ENCODE peak calls at places on chromosomes 1 and 21, in four cellular contexts. H, G, E and Y are unnamed samples.

GRCh38 chr1:8134546-8135235 is 108.6 kb upstream of the ERRFI1 start:
- DNase-seq in G (no peak), H (no peak), E (no peak), Y (no peak)

GRCh38 chr1:246876423-246876822 is 55.3 kb downstream of the AHCTF1 start:
- DNase-seq in E (no peak), H (no peak), G (no peak), Y (no peak)

GRCh38 chr1:187951817-187952216 is 1123.1 kb downstream of the PLA2G4A start:
- DNase-seq in G (no peak), E (no peak), H (no peak), Y (no peak)

GRCh38 chr1:112513112-112513870 is 4.5 kb downstream of the WNT2B start:
- DNase-seq in E (no peak), H (no peak), G (no peak), Y (no peak)

GRCh38 chr1:207908112-207908734 is 2.7 kb downstream of the CD34 start:
- DNase-seq in G (no peak), E (no peak), H (no peak), Y (no peak)

GRCh38 chr21:45868488-45868887 is 113.1 kb upstream of the COL6A1 start:
- DNase-seq in G (no peak), E (no peak), H (no peak), Y (no peak)

GRCh38 chr1:199959033-199959774 is 68.3 kb upstream of the NR5A2 start:
- DNase-seq in G (no peak), E (peak), H (no peak), Y (no peak)

GRCh38 chr1:10031461-10031860 is 1.3 kb upstream of the UBE4B start:
- DNase-seq in G (no peak), H (peak), E (no peak), Y (no peak)

GRCh38 chr1:8075511-8076051 is 49.5 kb upstream of the ERRFI1 start:
- DNase-seq in H (peak), E (peak), G (no peak), Y (no peak)

GRCh38 chr1:23215291-23215690 is 2.0 kb downstream of the HTR1D start:
- DNase-seq in G (no peak), H (no peak), E (no peak), Y (no peak)

GRCh38 chr1:172393354-172393753 is 27.1 kb upstream of the C1orf105 start:
- DNase-seq in E (no peak), G (no peak), H (no peak), Y (no peak)

GRCh38 chr1:11484321-11484655 is 5.3 kb downstream of the DISP3 start:
- DNase-seq in E (no peak), G (no peak), H (no peak), Y (no peak)

GRCh38 chr1:213759359-213760181 is 228.2 kb upstream of the PROX1 start:
- DNase-seq in G (no peak), E (no peak), H (peak), Y (peak)

GRCh38 chr1:179867493-179868330 is 9.9 kb downstream of the TOR1AIP2 start:
- DNase-seq in H (peak), E (no peak), G (peak), Y (peak)

GRCh38 chr1:31831397-31832378 is 15.9 kb upstream of the SPOCD1 start:
- DNase-seq in E (no peak), H (no peak), G (no peak), Y (peak)

GRCh38 chr1:57796609-57797008 is 372.7 kb upstream of the DAB1 start:
- DNase-seq in H (no peak), E (no peak), G (no peak), Y (peak)

GRCh38 chr1:44812822-44813543 is 4.7 kb downstream of the BTBD19 start:
- DNase-seq in H (no peak), E (peak), G (no peak), Y (no peak)

GRCh38 chr1:210437781-210438180 is 109.1 kb downstream of the HHAT start:
- DNase-seq in E (no peak), H (no peak), G (no peak), Y (no peak)

GRCh38 chr1:167033646-167034045 is 44.6 kb downstream of the MAEL start:
- DNase-seq in H (no peak), E (no peak), G (no peak), Y (no peak)

GRCh38 chr1:47934243-47934805 is 62.9 kb downstream of the TRABD2B start:
- DNase-seq in G (no peak), E (peak), H (no peak), Y (no peak)

GRCh38 chr1:32031578-32032286 is 18.1 kb downstream of the KHDRBS1 start:
- DNase-seq in E (no peak), H (peak), G (no peak), Y (no peak)